ENCODE peak calls at places on chromosomes 13 and 19, in four cellular contexts. W is spleen; E is CD4-positive, CD25-positive, alpha-beta regulatory T cell; N is GM23248. F is an unnamed sample. For H3K4me1, the result is how much of the 10 kb centered on the place peaks cover.

GRCh38 chr19:51508059-51508733 is 6.6 kb upstream of the SIGLEC12 start:
- DNase-seq in W (no peak), E (no peak), N (no peak), F (no peak)

GRCh38 chr19:16216744-16217670 is 19.3 kb downstream of the AP1M1 start:
- DNase-seq in W (peak), E (peak), N (no peak), F (peak)

GRCh38 chr13:103275079-103275478 is 208.9 kb upstream of the SLC10A2 start:
- DNase-seq in W (no peak), E (no peak), N (no peak), F (no peak)

GRCh38 chr19:18520848-18521691 is 800 bp downstream of the ELL start:
- DNase-seq in W (peak), E (peak), N (peak), F (no peak)

GRCh38 chr19:39170398-39171231 is 26.1 kb upstream of the NCCRP1 start:
- DNase-seq in W (no peak), E (no peak), N (no peak), F (no peak)

GRCh38 chr13:33087091-33087490 is 70.9 kb downstream of the KL start:
- DNase-seq in W (no peak), E (no peak), N (no peak), F (no peak)

GRCh38 chr13:30415430-30416030 is 6.8 kb upstream of the UBE2L5 start:
- DNase-seq in W (no peak), E (peak), N (no peak), F (no peak)

GRCh38 chr13:24691381-24691780 is 11.2 kb downstream of the ATP12A start:
- DNase-seq in W (no peak), E (no peak), N (no peak), F (no peak)

GRCh38 chr19:19433666-19434213 is 28.3 kb downstream of the GATAD2A start:
- DNase-seq in W (no peak), E (no peak), N (no peak), F (no peak)

DNA sequence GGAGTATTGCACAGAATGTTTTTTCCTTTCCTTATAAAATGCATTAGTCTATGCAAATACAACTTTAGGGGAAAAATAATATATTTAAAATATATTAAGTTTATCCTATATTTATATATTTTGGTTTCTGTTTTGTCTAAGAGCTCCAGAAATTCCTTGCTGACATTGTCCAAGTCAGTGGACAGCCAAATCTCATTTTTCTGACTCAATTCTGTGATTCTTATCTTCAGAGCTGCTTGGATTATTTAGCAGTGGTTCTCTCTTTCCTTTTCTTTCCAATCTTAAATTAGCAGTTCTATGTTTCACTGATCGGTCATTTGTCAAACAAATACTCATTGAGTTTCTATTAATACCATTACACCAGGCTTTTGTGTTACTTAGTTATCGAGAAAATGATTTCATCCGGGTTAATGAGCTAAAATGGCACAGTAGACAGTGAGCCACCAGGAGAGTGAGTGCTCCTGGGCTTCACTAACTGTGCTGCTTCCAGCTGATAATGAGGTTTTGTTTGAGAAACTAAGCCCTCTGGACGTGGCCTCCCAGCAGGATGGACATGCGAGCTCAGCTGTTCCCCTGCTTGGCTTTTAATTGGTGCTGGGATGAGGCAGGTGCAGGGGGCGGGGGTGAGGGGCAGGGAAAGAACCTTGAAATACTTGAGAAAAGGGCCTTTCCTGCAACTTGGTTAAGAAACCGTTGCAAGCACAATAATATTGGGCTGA is 44.0 kb downstream of the ATP11A start:
- DNase-seq in W (peak), E (no peak), N (no peak), F (no peak)
- H3K4me1 ChIP-seq in W (under half), E (under half), N (under half), F (under half)

DNA sequence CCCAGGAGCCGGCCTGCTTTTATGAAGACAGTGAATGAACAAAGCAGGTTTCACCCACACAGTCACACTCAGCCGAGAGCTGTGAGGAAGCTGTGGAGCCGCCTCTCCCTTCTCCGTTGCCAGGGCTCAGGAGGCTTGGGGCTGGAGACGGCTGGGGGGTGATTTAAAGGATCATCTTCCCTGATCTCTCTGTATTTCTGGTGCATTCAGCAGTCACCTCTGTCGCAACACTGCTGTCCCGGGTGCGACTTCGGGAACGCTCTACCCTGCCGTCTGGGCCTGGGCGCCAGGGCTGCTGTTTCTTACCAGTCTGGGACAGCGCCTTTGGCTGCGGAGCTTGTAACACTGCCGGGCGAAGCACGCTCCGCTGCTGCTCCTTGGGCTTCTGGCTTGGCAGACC is 18.1 kb downstream of the CAPS start:
- DNase-seq in W (no peak), E (no peak), N (no peak), F (no peak)
- H3K4me1 ChIP-seq in W (under half), E (under half), N (under half), F (under half)

DNA sequence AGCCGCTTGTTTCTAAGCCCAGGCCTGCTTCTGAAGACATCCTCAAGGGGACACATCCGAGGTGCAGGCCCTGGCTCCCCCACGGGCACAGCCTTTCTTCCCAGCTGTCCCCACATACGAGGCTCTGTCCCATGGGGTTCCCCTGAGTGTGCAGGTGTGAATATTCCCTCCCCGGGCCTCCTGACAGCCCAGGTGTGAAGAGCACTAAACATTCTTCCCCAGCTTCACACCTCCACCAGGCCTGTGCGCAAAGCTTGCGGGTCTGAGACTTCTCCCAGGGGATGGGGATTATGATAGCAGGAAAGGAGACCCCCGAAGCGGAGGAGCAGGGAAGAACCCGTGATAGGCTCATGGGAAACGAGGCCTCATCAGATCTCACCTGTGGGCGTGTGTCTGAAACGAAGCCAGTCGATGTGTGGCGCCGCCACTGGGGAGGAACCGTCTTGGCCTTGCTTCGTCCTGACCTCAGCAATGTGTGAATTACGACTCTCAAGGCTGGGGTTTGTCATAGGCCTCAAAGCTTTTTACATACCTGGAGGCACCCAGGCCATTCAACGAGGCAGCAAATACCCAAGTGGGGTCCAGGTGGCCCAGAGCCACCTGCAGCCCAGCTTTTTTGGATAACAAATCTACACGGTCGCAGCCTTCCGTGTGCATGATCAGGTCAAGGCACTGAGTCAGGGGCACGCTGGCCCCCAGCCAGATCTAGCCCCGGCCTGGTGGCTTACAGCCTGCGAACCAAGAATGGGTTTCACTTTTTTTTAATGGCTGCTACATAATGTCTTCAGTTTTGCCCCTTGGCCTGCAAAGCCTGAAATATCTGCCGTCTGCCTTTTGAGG is 134.3 kb downstream of the STK24 start:
- DNase-seq in W (no peak), E (no peak), N (no peak), F (no peak)
- H3K4me1 ChIP-seq in W (under half), E (under half), N (under half), F (under half)

GRCh38 chr13:28409648-28410047 is 85.3 kb downstream of the FLT1 start:
- DNase-seq in W (no peak), E (no peak), N (no peak), F (no peak)
- H3K4me1 ChIP-seq in W (under half), E (under half), N (under half), F (under half)

DNA sequence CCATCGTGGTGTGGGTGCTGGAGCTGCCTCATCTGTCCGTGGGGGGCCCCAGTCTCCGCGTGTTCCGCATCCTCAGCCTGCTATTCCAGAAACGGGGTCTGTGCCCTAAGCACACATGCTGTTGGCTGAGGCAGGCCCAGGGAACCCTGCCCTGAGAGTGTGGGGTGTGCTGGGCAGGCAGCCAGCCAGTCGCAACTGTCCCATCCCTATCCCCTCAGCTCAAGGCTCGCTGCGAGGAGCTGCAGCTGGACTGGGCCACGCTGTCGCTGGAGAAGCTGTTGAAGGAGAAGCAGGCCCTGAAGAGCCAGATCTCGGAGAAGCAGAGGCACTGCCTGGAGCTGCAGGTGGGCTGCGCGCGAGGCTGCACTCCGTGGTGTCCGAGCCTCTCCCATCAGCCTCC is 21.9 kb downstream of the PLEKHJ1 start:
- DNase-seq in W (no peak), E (no peak), N (no peak), F (no peak)
- H3K4me1 ChIP-seq in W (under half), E (under half), N (under half), F (under half)

DNA sequence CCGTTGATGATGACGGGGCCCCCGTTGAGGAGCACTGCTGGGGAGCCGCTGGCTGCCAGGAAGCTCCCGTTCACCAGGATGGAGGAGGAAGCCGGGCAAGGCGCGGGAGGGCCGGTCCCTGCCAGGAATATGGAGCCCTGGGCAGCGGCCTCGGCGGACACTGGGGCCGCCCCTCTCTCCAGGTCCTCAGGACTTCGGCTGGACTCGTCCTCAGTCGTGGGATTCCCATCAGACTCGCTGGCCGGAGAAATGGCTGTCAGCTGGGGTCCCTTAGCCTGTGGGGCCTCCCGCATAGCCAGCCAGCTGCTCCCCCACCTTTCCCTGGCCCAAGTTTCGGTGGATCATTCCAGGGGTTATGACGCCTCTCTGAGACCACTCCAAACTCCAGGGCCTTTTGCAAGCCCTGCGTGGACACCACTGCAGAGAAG is 2.1 kb downstream of the SIX5 start:
- DNase-seq in W (no peak), E (no peak), N (peak), F (no peak)
- H3K4me1 ChIP-seq in W (under half), E (under half), N (under half), F (under half)

GRCh38 chr13:20473139-20473538 is 52.5 kb downstream of the CRYL1 start:
- DNase-seq in W (no peak), E (no peak), N (no peak), F (no peak)

GRCh38 chr13:20473888-20474287 is 51.8 kb downstream of the CRYL1 start:
- DNase-seq in W (no peak), E (no peak), N (no peak), F (no peak)

GRCh38 chr13:20474515-20474914 is 51.1 kb downstream of the CRYL1 start:
- DNase-seq in W (no peak), E (no peak), N (no peak), F (no peak)

GRCh38 chr13:20472531-20472930 is 53.1 kb downstream of the CRYL1 start:
- DNase-seq in W (no peak), E (no peak), N (no peak), F (no peak)

DNA sequence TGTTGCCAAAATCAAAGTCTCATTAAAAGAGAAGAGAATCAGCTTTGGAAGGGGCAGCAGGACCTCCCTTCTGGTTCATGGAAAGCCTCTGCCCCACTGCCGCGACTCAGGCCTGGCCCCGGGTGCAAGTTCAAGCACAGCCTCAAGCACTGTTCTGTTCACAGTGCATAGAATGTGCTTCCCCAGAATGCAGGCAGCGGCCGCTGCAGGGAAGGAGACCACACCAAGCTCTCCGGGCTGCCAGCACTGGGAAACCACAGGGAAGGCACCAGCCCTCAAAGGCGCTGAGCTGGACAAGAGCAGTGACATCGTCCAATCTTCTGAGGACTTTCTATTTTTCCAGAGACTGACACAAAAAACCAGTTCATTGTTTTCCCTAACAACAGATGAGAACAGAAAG is 55.5 kb downstream of the CRYL1 start:
- DNase-seq in W (no peak), E (no peak), N (no peak), F (no peak)
- H3K4me1 ChIP-seq in W (under half), E (under half), N (under half), F (under half)

F was measured in CD8-positive, alpha-beta T cell.